ENCODE peak calls at places on chromosomes 6 and 20, in ten cellular contexts. R is caudate nucleus; O is ACHN; D is upper lobe of right lung; F is heart left ventricle; M is glomerular endothelial cell; J is HCEC 1CT; A is CD8-positive, alpha-beta T cell; E is C1 segment of cervical spinal cord; S is activated CD8-positive, alpha-beta T cell treated with anti-CD3 and anti-CD28 coated beads, Interleukin-2, amount 10 ng/mL, durations not matched to agents 7 days and 5 days. Y is an unnamed sample.

GRCh38 chr6:77456531-77457248 is 6.6 kb downstream of the HTR1B start:
- DNase-seq in O (peak; percentile 58), S (no peak), J (peak; percentile 100), R (no peak), D (no peak), M (peak; percentile 98), F (peak; percentile 66), A (no peak), E (no peak), Y (no peak)

GRCh38 chr6:41055149-41055548 is 2.1 kb downstream of the APOBEC2 start:
- DNase-seq in J (no peak), D (no peak), S (no peak), F (peak; percentile 58), A (no peak), M (no peak), O (no peak), R (no peak), E (no peak), Y (no peak)

GRCh38 chr6:148509789-148510581 is 167.3 kb downstream of the SASH1 start:
- DNase-seq in F (peak; percentile 57), S (no peak), J (peak; percentile 99), R (no peak), A (no peak), E (no peak), D (no peak), O (no peak), M (no peak), Y (no peak)

GRCh38 chr6:137389150-137389664 is 105.0 kb downstream of the OLIG3 start:
- DNase-seq in J (peak; percentile 35), D (no peak), M (no peak), S (peak; percentile 78), O (no peak), E (no peak), R (no peak), F (no peak), A (peak; percentile 79), Y (no peak)

GRCh38 chr20:24492031-24492607 is 22.7 kb downstream of the SYNDIG1 start:
- DNase-seq in S (no peak), M (no peak), F (no peak), A (no peak), D (no peak), O (no peak), E (no peak), R (no peak), J (no peak), Y (no peak)

GRCh38 chr20:37925265-37926165 is 22.6 kb downstream of the VSTM2L start:
- DNase-seq in O (no peak), E (no peak), J (no peak), S (no peak), R (no peak), A (no peak), D (no peak), F (no peak), M (no peak), Y (no peak)

GRCh38 chr6:147043994-147044477 is 160.2 kb upstream of the STXBP5 start:
- DNase-seq in A (no peak), S (no peak), J (peak; percentile 20), M (no peak), O (peak; percentile 17), D (no peak), F (no peak), R (no peak), E (no peak), Y (no peak)

GRCh38 chr6:26198626-26199056 is 111.4 kb downstream of the HFE start:
- DNase-seq in F (no peak), M (no peak), E (no peak), O (no peak), S (no peak), R (no peak), J (no peak), A (no peak), D (no peak), Y (no peak)

GRCh38 chr6:116596815-116597214 is 19.5 kb upstream of the RSPH4A start:
- DNase-seq in O (peak; percentile 19), E (no peak), M (no peak), F (no peak), A (no peak), D (no peak), J (peak; percentile 8), S (no peak), R (no peak), Y (no peak)

GRCh38 chr6:14417377-14417776 is 299.8 kb downstream of the CD83 start:
- DNase-seq in R (no peak), J (no peak), S (no peak), F (no peak), M (no peak), A (no peak), O (no peak), E (no peak), D (no peak), Y (no peak)

GRCh38 chr6:54291146-54291545 is 17.1 kb upstream of the TINAG start:
- DNase-seq in O (peak; percentile 62), S (no peak), E (no peak), M (peak; percentile 44), A (no peak), F (no peak), R (no peak), D (no peak), J (peak; percentile 70), Y (no peak)

GRCh38 chr20:37640600-37641561 is 52.9 kb upstream of the CTNNBL1 start:
- DNase-seq in A (no peak), R (no peak), S (no peak), D (no peak), M (no peak), J (peak; percentile 4), O (peak; percentile 25), F (no peak), E (no peak), Y (no peak)

GRCh38 chr6:103895136-103895535 is 964.6 kb downstream of the HACE1 start:
- DNase-seq in A (no peak), F (no peak), S (no peak), D (no peak), O (no peak), J (no peak), R (no peak), E (no peak), M (no peak), Y (no peak)

GRCh38 chr20:51022803-51023616 is at the start of gene KCNG1:
- DNase-seq in F (peak; percentile 65), D (peak; percentile 82), J (peak; percentile 60), O (peak; percentile 64), E (no peak), R (no peak), S (peak; percentile 59), A (no peak), M (no peak), Y (no peak)

GRCh38 chr6:21946298-21946783 is 350.5 kb downstream of the PRL start:
- DNase-seq in M (no peak), S (no peak), A (no peak), R (no peak), J (peak; percentile 48), F (no peak), O (peak; percentile 96), E (no peak), D (no peak), Y (no peak)

GRCh38 chr6:132270745-132271414 is 130.4 kb downstream of the MOXD1 start:
- DNase-seq in R (no peak), M (no peak), E (no peak), J (no peak), D (no peak), A (no peak), F (no peak), S (no peak), O (no peak), Y (no peak)

GRCh38 chr6:160139420-160139851 is 17.8 kb downstream of the SLC22A1 start:
- DNase-seq in J (peak; percentile 82), R (no peak), S (no peak), A (no peak), F (no peak), O (peak; percentile 67), D (peak; percentile 49), M (no peak), E (no peak), Y (no peak)

GRCh38 chr6:1162367-1163275 is 149.3 kb upstream of the FOXQ1 start:
- DNase-seq in J (no peak), F (no peak), O (peak; percentile 29), E (no peak), R (no peak), M (no peak), S (no peak), A (no peak), D (no peak), Y (no peak)

GRCh38 chr20:45987108-45987780 is 15.2 kb upstream of the ZNF335 start:
- DNase-seq in S (peak; percentile 84), F (peak; percentile 73), E (peak; percentile 21), O (peak; percentile 68), D (peak; percentile 88), M (no peak), R (peak; percentile 6), A (peak; percentile 84), J (peak; percentile 40), Y (no peak)

GRCh38 chr6:160333841-160334240 is 14.3 kb upstream of the SLC22A3 start:
- DNase-seq in E (no peak), F (no peak), J (no peak), R (no peak), O (no peak), M (no peak), A (no peak), D (no peak), S (no peak), Y (no peak)

GRCh38 chr20:3744037-3744436 is 11.6 kb downstream of the HSPA12B start:
- DNase-seq in O (no peak), J (no peak), E (no peak), M (no peak), S (no peak), R (no peak), F (no peak), A (peak; percentile 45), D (no peak), Y (no peak)

GRCh38 chr6:142682985-142683384 is 262.0 kb downstream of the HIVEP2 start:
- DNase-seq in O (no peak), J (no peak), S (no peak), D (no peak), E (no peak), F (no peak), M (no peak), R (no peak), A (no peak), Y (no peak)

GRCh38 chr6:71248306-71248705 is 40.3 kb upstream of the OGFRL1 start:
- DNase-seq in E (no peak), F (no peak), M (peak; percentile 37), A (no peak), J (peak; percentile 96), S (no peak), O (peak; percentile 95), D (no peak), R (no peak), Y (no peak)